ENCODE peak calls at places on chromosomes 4 and X, in four cellular contexts. B is EH, C is posterior cingulate gyrus, L is pancreas. V is an unnamed sample.

GRCh38 chrX:50157545-50158125 is 43.2 kb downstream of the AKAP4 start:
- DNase-seq in B (peak), C (no peak), L (no peak), V (no peak)

GRCh38 chrX:23803931-23804381 is 21.0 kb downstream of the SAT1 start:
- DNase-seq in B (peak), C (no peak), L (no peak), V (no peak)

GRCh38 chrX:141652315-141652714 is 46.2 kb downstream of the SPANXD start:
- DNase-seq in B (peak), C (no peak), L (no peak), V (no peak)

GRCh38 chr4:55736605-55737183 is 82.9 kb upstream of the EXOC1L start:
- DNase-seq in B (no peak), C (no peak), L (no peak), V (no peak)

GRCh38 chr4:73872331-73873108 is 3.3 kb downstream of the CXCL1 start:
- DNase-seq in B (no peak), C (no peak), L (no peak), V (no peak)

GRCh38 chr4:86401826-86402225 is 42.0 kb upstream of the MAPK10 start:
- DNase-seq in B (no peak), C (no peak), L (no peak), V (no peak)

GRCh38 chr4:3209551-3210325 is 39.2 kb upstream of the MSANTD1 start:
- DNase-seq in B (no peak), C (no peak), L (no peak), V (no peak)

GRCh38 chr4:151045907-151046306 is 30.8 kb upstream of the LRBA start:
- DNase-seq in B (no peak), C (no peak), L (no peak), V (no peak)

GRCh38 chr4:8368061-8368481 is 72.5 kb downstream of the ACOX3 start:
- DNase-seq in B (no peak), C (no peak), L (no peak), V (no peak)